ENCODE peak calls at places on chromosome 22, in ten cellular contexts. One of them, this sample, is unnamed.
A peak's percentile ranks its signal among the peaks of the same experiment; 100 is the strongest.

GRCh38 chr22:39916496-39916895 is 15.6 kb downstream of the GRAP2 start:
- ATAC-seq in upper lobe of left lung: no peak
- ATAC-seq in right lobe of liver: no peak
- ATAC-seq in HepG2: no peak
- ATAC-seq in IMR-90: no peak
- ATAC-seq in GM12878: no peak
- ATAC-seq in body of pancreas: no peak
- ATAC-seq in A549: no peak
- ATAC-seq in heart left ventricle: no peak
- ATAC-seq in HCT116: no peak
- ATAC-seq in this sample: no peak

GRCh38 chr22:44172370-44173108 is 8.2 kb upstream of the PARVG start:
- ATAC-seq in HCT116: no peak
- ATAC-seq in upper lobe of left lung: peak; percentile 84
- ATAC-seq in right lobe of liver: peak; percentile 87
- ATAC-seq in A549: no peak
- ATAC-seq in IMR-90: no peak
- ATAC-seq in heart left ventricle: peak; percentile 49
- ATAC-seq in body of pancreas: no peak
- ATAC-seq in HepG2: no peak
- ATAC-seq in GM12878: peak; percentile 99
- ATAC-seq in this sample: peak; percentile 67

GRCh38 chr22:50572965-50573364 is 5.3 kb downstream of the CPT1B start:
- ATAC-seq in HepG2: no peak
- ATAC-seq in HCT116: no peak
- ATAC-seq in A549: no peak
- ATAC-seq in IMR-90: no peak
- ATAC-seq in body of pancreas: no peak
- ATAC-seq in right lobe of liver: no peak
- ATAC-seq in GM12878: no peak
- ATAC-seq in heart left ventricle: no peak
- ATAC-seq in upper lobe of left lung: no peak
- ATAC-seq in this sample: no peak

GRCh38 chr22:24685804-24686203 is 82.8 kb downstream of the GGT1 start:
- ATAC-seq in body of pancreas: no peak
- ATAC-seq in upper lobe of left lung: no peak
- ATAC-seq in HCT116: no peak
- ATAC-seq in GM12878: no peak
- ATAC-seq in HepG2: no peak
- ATAC-seq in A549: no peak
- ATAC-seq in right lobe of liver: peak; percentile 52
- ATAC-seq in heart left ventricle: peak; percentile 73
- ATAC-seq in IMR-90: peak; percentile 35
- ATAC-seq in this sample: peak; percentile 51

GRCh38 chr22:22403771-22404170 is 104.8 kb downstream of the ZNF280B start:
- ATAC-seq in right lobe of liver: no peak
- ATAC-seq in body of pancreas: no peak
- ATAC-seq in HepG2: peak; percentile 88
- ATAC-seq in A549: peak; percentile 73
- ATAC-seq in HCT116: peak; percentile 87
- ATAC-seq in upper lobe of left lung: no peak
- ATAC-seq in heart left ventricle: no peak
- ATAC-seq in GM12878: peak; percentile 43
- ATAC-seq in IMR-90: no peak
- ATAC-seq in this sample: no peak

GRCh38 chr22:24208012-24208749 is 26.9 kb downstream of the SUSD2 start:
- ATAC-seq in GM12878: no peak
- ATAC-seq in right lobe of liver: peak; percentile 90
- ATAC-seq in IMR-90: peak; percentile 82
- ATAC-seq in upper lobe of left lung: peak; percentile 93
- ATAC-seq in A549: peak; percentile 92
- ATAC-seq in HepG2: peak; percentile 88
- ATAC-seq in HCT116: peak; percentile 71
- ATAC-seq in body of pancreas: peak; percentile 98
- ATAC-seq in heart left ventricle: peak; percentile 91
- ATAC-seq in this sample: peak; percentile 97

GRCh38 chr22:44523981-44524759 is 26.1 kb upstream of the RTL6 start:
- ATAC-seq in body of pancreas: peak; percentile 24
- ATAC-seq in right lobe of liver: peak; percentile 11
- ATAC-seq in heart left ventricle: peak; percentile 44
- ATAC-seq in HepG2: no peak
- ATAC-seq in GM12878: no peak
- ATAC-seq in A549: no peak
- ATAC-seq in IMR-90: peak; percentile 79
- ATAC-seq in upper lobe of left lung: no peak
- ATAC-seq in HCT116: no peak
- ATAC-seq in this sample: peak; percentile 73

GRCh38 chr22:31337178-31337577 is 9.0 kb downstream of the PATZ1 start:
- ATAC-seq in right lobe of liver: no peak
- ATAC-seq in IMR-90: no peak
- ATAC-seq in A549: no peak
- ATAC-seq in heart left ventricle: no peak
- ATAC-seq in upper lobe of left lung: no peak
- ATAC-seq in HepG2: no peak
- ATAC-seq in body of pancreas: no peak
- ATAC-seq in GM12878: no peak
- ATAC-seq in HCT116: peak; percentile 76
- ATAC-seq in this sample: no peak

GRCh38 chr22:27473533-27473932 is 328.0 kb downstream of the MN1 start:
- ATAC-seq in A549: no peak
- ATAC-seq in body of pancreas: no peak
- ATAC-seq in right lobe of liver: no peak
- ATAC-seq in upper lobe of left lung: no peak
- ATAC-seq in HepG2: no peak
- ATAC-seq in GM12878: no peak
- ATAC-seq in HCT116: peak; percentile 47
- ATAC-seq in IMR-90: no peak
- ATAC-seq in heart left ventricle: no peak
- ATAC-seq in this sample: no peak

GRCh38 chr22:40308999-40309578 is 37.2 kb upstream of the ADSL start:
- ATAC-seq in IMR-90: no peak
- ATAC-seq in upper lobe of left lung: no peak
- ATAC-seq in GM12878: no peak
- ATAC-seq in heart left ventricle: no peak
- ATAC-seq in body of pancreas: no peak
- ATAC-seq in HCT116: no peak
- ATAC-seq in A549: no peak
- ATAC-seq in HepG2: no peak
- ATAC-seq in right lobe of liver: no peak
- ATAC-seq in this sample: no peak

GRCh38 chr22:21688706-21689381 is 23.0 kb downstream of the PPIL2 start:
- ATAC-seq in HepG2: peak; percentile 12
- ATAC-seq in upper lobe of left lung: peak; percentile 15
- ATAC-seq in right lobe of liver: no peak
- ATAC-seq in IMR-90: no peak
- ATAC-seq in GM12878: peak; percentile 64
- ATAC-seq in HCT116: no peak
- ATAC-seq in heart left ventricle: no peak
- ATAC-seq in body of pancreas: no peak
- ATAC-seq in A549: peak; percentile 20
- ATAC-seq in this sample: no peak

GRCh38 chr22:29313126-29314071 is 2.1 kb downstream of the RASL10A start:
- ATAC-seq in body of pancreas: no peak
- ATAC-seq in HCT116: peak; percentile 42
- ATAC-seq in HepG2: peak; percentile 8
- ATAC-seq in A549: peak; percentile 8
- ATAC-seq in upper lobe of left lung: no peak
- ATAC-seq in GM12878: peak; percentile 47
- ATAC-seq in IMR-90: no peak
- ATAC-seq in heart left ventricle: peak; percentile 7
- ATAC-seq in right lobe of liver: peak; percentile 7
- ATAC-seq in this sample: no peak

GRCh38 chr22:45934168-45934564 is 42.8 kb downstream of the WNT7B start:
- ATAC-seq in HCT116: no peak
- ATAC-seq in right lobe of liver: no peak
- ATAC-seq in A549: peak; percentile 11
- ATAC-seq in GM12878: no peak
- ATAC-seq in HepG2: no peak
- ATAC-seq in IMR-90: peak; percentile 22
- ATAC-seq in body of pancreas: no peak
- ATAC-seq in upper lobe of left lung: peak; percentile 1
- ATAC-seq in heart left ventricle: no peak
- ATAC-seq in this sample: no peak

GRCh38 chr22:22075382-22076163 is 93.0 kb upstream of the TOP3B start:
- ATAC-seq in heart left ventricle: no peak
- ATAC-seq in upper lobe of left lung: no peak
- ATAC-seq in A549: no peak
- ATAC-seq in body of pancreas: no peak
- ATAC-seq in HCT116: no peak
- ATAC-seq in right lobe of liver: no peak
- ATAC-seq in HepG2: peak; percentile 69
- ATAC-seq in IMR-90: peak; percentile 40
- ATAC-seq in GM12878: no peak
- ATAC-seq in this sample: no peak

GRCh38 chr22:27399161-27399560 is 402.4 kb downstream of the MN1 start:
- ATAC-seq in body of pancreas: no peak
- ATAC-seq in right lobe of liver: no peak
- ATAC-seq in heart left ventricle: peak; percentile 28
- ATAC-seq in IMR-90: no peak
- ATAC-seq in HepG2: no peak
- ATAC-seq in A549: no peak
- ATAC-seq in GM12878: no peak
- ATAC-seq in HCT116: no peak
- ATAC-seq in upper lobe of left lung: no peak
- ATAC-seq in this sample: no peak

GRCh38 chr22:39184586-39185577 is 32.4 kb upstream of the CBX7 start:
- ATAC-seq in GM12878: no peak
- ATAC-seq in IMR-90: no peak
- ATAC-seq in heart left ventricle: peak; percentile 14
- ATAC-seq in upper lobe of left lung: peak; percentile 5
- ATAC-seq in body of pancreas: peak; percentile 5
- ATAC-seq in right lobe of liver: no peak
- ATAC-seq in A549: no peak
- ATAC-seq in HCT116: no peak
- ATAC-seq in HepG2: peak; percentile 34
- ATAC-seq in this sample: peak; percentile 8

GRCh38 chr22:43408009-43408408 is 3.8 kb upstream of the MPPED1 start:
- ATAC-seq in GM12878: no peak
- ATAC-seq in A549: no peak
- ATAC-seq in right lobe of liver: peak; percentile 91
- ATAC-seq in upper lobe of left lung: no peak
- ATAC-seq in heart left ventricle: no peak
- ATAC-seq in HCT116: no peak
- ATAC-seq in HepG2: peak; percentile 81
- ATAC-seq in IMR-90: no peak
- ATAC-seq in body of pancreas: no peak
- ATAC-seq in this sample: no peak

GRCh38 chr22:22527312-22527711 is 7.2 kb upstream of the ZNF280A start:
- ATAC-seq in upper lobe of left lung: no peak
- ATAC-seq in HepG2: no peak
- ATAC-seq in GM12878: no peak
- ATAC-seq in heart left ventricle: no peak
- ATAC-seq in HCT116: no peak
- ATAC-seq in body of pancreas: no peak
- ATAC-seq in A549: no peak
- ATAC-seq in right lobe of liver: no peak
- ATAC-seq in IMR-90: no peak
- ATAC-seq in this sample: no peak

GRCh38 chr22:27670701-27671412 is 130.7 kb downstream of the MN1 start:
- ATAC-seq in A549: no peak
- ATAC-seq in body of pancreas: peak; percentile 79
- ATAC-seq in HepG2: peak; percentile 86
- ATAC-seq in heart left ventricle: peak; percentile 55
- ATAC-seq in HCT116: peak; percentile 64
- ATAC-seq in GM12878: no peak
- ATAC-seq in upper lobe of left lung: peak; percentile 16
- ATAC-seq in IMR-90: no peak
- ATAC-seq in right lobe of liver: no peak
- ATAC-seq in this sample: no peak

DNA sequence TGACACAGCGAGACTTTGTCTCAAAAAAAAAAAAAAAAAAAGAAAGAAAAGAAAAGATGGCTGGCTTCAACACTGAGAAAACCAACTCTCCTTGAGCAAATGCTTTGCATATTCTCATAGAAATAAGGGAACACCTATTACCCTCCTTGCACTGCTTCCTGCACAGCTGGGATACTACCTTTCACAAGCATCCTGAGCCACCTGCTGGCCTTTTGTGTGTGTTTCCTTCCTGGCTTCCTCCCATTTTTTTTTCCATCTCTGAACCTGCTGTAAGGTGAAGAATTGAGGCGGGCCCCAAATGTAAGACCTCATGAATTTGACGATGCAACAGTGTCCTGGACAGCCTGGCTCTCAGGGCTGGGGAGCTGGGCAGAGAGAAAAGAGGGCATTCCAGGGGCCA is 1.9 kb upstream of the RFPL3 start:
- ATAC-seq in IMR-90: no peak
- ATAC-seq in upper lobe of left lung: no peak
- ATAC-seq in HCT116: peak; percentile 78
- ATAC-seq in A549: peak; percentile 61
- ATAC-seq in right lobe of liver: peak; percentile 21
- ATAC-seq in heart left ventricle: no peak
- ATAC-seq in GM12878: no peak
- ATAC-seq in body of pancreas: no peak
- ATAC-seq in HepG2: peak; percentile 72
- ATAC-seq in this sample: no peak
- TF ChIP-seq CTCF in IMR-90: no peak
- TF ChIP-seq CTCF in upper lobe of left lung: no peak
- TF ChIP-seq CTCF in HCT116: peak; percentile 48
- TF ChIP-seq CTCF in A549: no peak
- TF ChIP-seq CTCF in right lobe of liver: peak; percentile 13
- TF ChIP-seq CTCF in heart left ventricle: no peak
- TF ChIP-seq CTCF in GM12878: no peak
- TF ChIP-seq CTCF in body of pancreas: no peak
- TF ChIP-seq CTCF in HepG2: peak; percentile 59
- TF ChIP-seq CTCF in this sample: no peak

GRCh38 chr22:19478466-19479357 is at the start of gene UFD1:
- ATAC-seq in HCT116: peak; percentile 69
- ATAC-seq in upper lobe of left lung: peak; percentile 87
- ATAC-seq in HepG2: peak; percentile 87
- ATAC-seq in A549: peak; percentile 85
- ATAC-seq in IMR-90: peak; percentile 67
- ATAC-seq in heart left ventricle: peak; percentile 90
- ATAC-seq in body of pancreas: peak; percentile 80
- ATAC-seq in GM12878: peak; percentile 82
- ATAC-seq in right lobe of liver: peak; percentile 79
- ATAC-seq in this sample: peak; percentile 82
- TF ChIP-seq POLR2A in HCT116: no peak
- TF ChIP-seq POLR2A in upper lobe of left lung: no peak
- TF ChIP-seq POLR2A in HepG2: peak; percentile 60
- TF ChIP-seq POLR2A in A549: peak; percentile 40
- TF ChIP-seq POLR2A in IMR-90: peak; percentile 69
- TF ChIP-seq POLR2A in heart left ventricle: no peak
- TF ChIP-seq POLR2A in body of pancreas: peak; percentile 63
- TF ChIP-seq POLR2A in GM12878: peak; percentile 81
- TF ChIP-seq POLR2A in right lobe of liver: peak; percentile 63
- TF ChIP-seq POLR2A in this sample: peak; percentile 47

GRCh38 chr22:47289316-47289985 is 527.0 kb downstream of the TBC1D22A start:
- ATAC-seq in body of pancreas: no peak
- ATAC-seq in right lobe of liver: no peak
- ATAC-seq in IMR-90: no peak
- ATAC-seq in GM12878: no peak
- ATAC-seq in A549: no peak
- ATAC-seq in HCT116: no peak
- ATAC-seq in heart left ventricle: no peak
- ATAC-seq in upper lobe of left lung: no peak
- ATAC-seq in HepG2: no peak
- ATAC-seq in this sample: no peak
- H3K9me3 ChIP-seq in body of pancreas: no peaks in the 10 kb centered on the region
- H3K9me3 ChIP-seq in right lobe of liver: no peaks in the 10 kb centered on the region
- H3K9me3 ChIP-seq in IMR-90: peaks cover 4% of the 10 kb centered on the region
- H3K9me3 ChIP-seq in GM12878: no peaks in the 10 kb centered on the region
- H3K9me3 ChIP-seq in A549: no peaks in the 10 kb centered on the region
- H3K9me3 ChIP-seq in HCT116: no peaks in the 10 kb centered on the region
- H3K9me3 ChIP-seq in heart left ventricle: no peaks in the 10 kb centered on the region
- H3K9me3 ChIP-seq in upper lobe of left lung: no peaks in the 10 kb centered on the region
- H3K9me3 ChIP-seq in HepG2: no peaks in the 10 kb centered on the region
- H3K9me3 ChIP-seq in this sample: no peaks in the 10 kb centered on the region

GRCh38 chr22:37996515-37997246 is 12.3 kb upstream of the SOX10 start:
- ATAC-seq in body of pancreas: no peak
- ATAC-seq in GM12878: peak; percentile 43
- ATAC-seq in HepG2: peak; percentile 68
- ATAC-seq in heart left ventricle: no peak
- ATAC-seq in A549: peak; percentile 68
- ATAC-seq in IMR-90: no peak
- ATAC-seq in HCT116: peak; percentile 46
- ATAC-seq in upper lobe of left lung: no peak
- ATAC-seq in right lobe of liver: no peak
- ATAC-seq in this sample: no peak
- TF ChIP-seq CTCF in body of pancreas: no peak
- TF ChIP-seq CTCF in GM12878: no peak
- TF ChIP-seq CTCF in HepG2: no peak
- TF ChIP-seq CTCF in heart left ventricle: no peak
- TF ChIP-seq CTCF in A549: no peak
- TF ChIP-seq CTCF in IMR-90: no peak
- TF ChIP-seq CTCF in HCT116: peak; percentile 43
- TF ChIP-seq CTCF in upper lobe of left lung: no peak
- TF ChIP-seq CTCF in right lobe of liver: no peak
- TF ChIP-seq CTCF in this sample: no peak